ENCODE peak calls at places on chromosomes 13 and 19, in seven cellular contexts. B, D, J, F, W, S and R are unnamed samples.

GRCh38 chr19:32662186-32662585 is 12.8 kb downstream of the ANKRD27 start:
- DNase-seq in B (no peak), D (no peak), J (no peak), F (no peak), W (no peak), S (no peak), R (no peak)

GRCh38 chr19:4866595-4867424 is 657 bp downstream of the PLIN3 start:
- DNase-seq in B (no peak), D (peak), J (peak), F (no peak), W (no peak), S (peak), R (peak)

GRCh38 chr19:42076375-42076944 is 494 bp downstream of the ZNF574 start:
- DNase-seq in B (no peak), D (no peak), J (no peak), F (no peak), W (peak), S (no peak), R (no peak)

GRCh38 chr13:21671793-21672680 is 1.2 kb downstream of the FGF9 start:
- DNase-seq in B (peak), D (no peak), J (peak), F (no peak), W (no peak), S (no peak), R (peak)

GRCh38 chr19:16801599-16801998 is 27.6 kb upstream of the SIN3B start:
- DNase-seq in B (no peak), D (no peak), J (no peak), F (no peak), W (no peak), S (no peak), R (no peak)

GRCh38 chr19:49430172-49430677 is 5.0 kb downstream of the GFY start:
- DNase-seq in B (no peak), D (no peak), J (no peak), F (no peak), W (no peak), S (peak), R (no peak)

GRCh38 chr13:108968566-108968965 is 339.2 kb downstream of the MYO16 start:
- DNase-seq in B (no peak), D (no peak), J (no peak), F (no peak), W (no peak), S (no peak), R (no peak)

GRCh38 chr19:27971071-27971470 is 1241.9 kb downstream of the UQCRFS1 start:
- DNase-seq in B (no peak), D (no peak), J (peak), F (no peak), W (no peak), S (peak), R (peak)

GRCh38 chr13:99199541-99200432 is 867 bp upstream of the UBAC2 start:
- DNase-seq in B (no peak), D (no peak), J (no peak), F (no peak), W (no peak), S (no peak), R (no peak)

GRCh38 chr19:50376166-50377050 is at the start of gene NR1H2:
- DNase-seq in B (peak), D (peak), J (peak), F (peak), W (peak), S (peak), R (peak)

GRCh38 chr13:40664100-40665060 is 2.1 kb downstream of the FOXO1 start:
- DNase-seq in B (no peak), D (peak), J (peak), F (peak), W (peak), S (peak), R (peak)

GRCh38 chr19:8323781-8324185 is 2.5 kb downstream of the RPS28 start:
- DNase-seq in B (no peak), D (no peak), J (no peak), F (no peak), W (no peak), S (no peak), R (no peak)

GRCh38 chr13:44305845-44306244 is 67.8 kb upstream of the SERP2 start:
- DNase-seq in B (peak), D (no peak), J (no peak), F (no peak), W (no peak), S (peak), R (peak)

GRCh38 chr19:46731584-46731983 is 14.3 kb upstream of the FKRP start:
- DNase-seq in B (no peak), D (no peak), J (no peak), F (no peak), W (no peak), S (no peak), R (no peak)

GRCh38 chr19:5953034-5953589 is 24.8 kb downstream of the RANBP3 start:
- DNase-seq in B (no peak), D (no peak), J (no peak), F (no peak), W (no peak), S (no peak), R (no peak)

GRCh38 chr13:99647593-99647980 is 146.3 kb downstream of the TM9SF2 start:
- DNase-seq in B (no peak), D (no peak), J (no peak), F (no peak), W (no peak), S (no peak), R (no peak)

GRCh38 chr19:1079566-1080111 is 12.7 kb downstream of the ARHGAP45 start:
- DNase-seq in B (no peak), D (no peak), J (no peak), F (no peak), W (no peak), S (no peak), R (peak)

GRCh38 chr13:114119196-114119595 is 13.2 kb downstream of the RASA3 start:
- DNase-seq in B (no peak), D (peak), J (peak), F (no peak), W (no peak), S (peak), R (peak)